ENCODE peak calls at places on chromosomes 6 and 20, in ten cellular contexts. G is heart left ventricle, J is upper lobe of right lung, L is mesothelial cell of epicardium, E is naive B cell, I is T-helper 1 cell, K is GM23338, B is activated T-cell treated with anti-CD3 and anti-CD28 coated beads for 1 hour, D is choroid plexus epithelial cell, V is ELF-1. R is an unnamed sample.

GRCh38 chr6:55713411-55713810 is 134.4 kb upstream of the HMGCLL1 start:
- DNase-seq in G (no peak), J (no peak), L (no peak), E (no peak), I (no peak), K (no peak), B (no peak), D (peak; percentile 77), V (no peak), R (no peak)

GRCh38 chr20:18252597-18253451 is 35.5 kb upstream of the ZNF133 start:
- DNase-seq in G (no peak), J (no peak), L (no peak), E (no peak), I (no peak), K (no peak), B (no peak), D (no peak), V (no peak), R (no peak)

GRCh38 chr6:111175135-111175534 is 87.8 kb downstream of the SLC16A10 start:
- DNase-seq in G (no peak), J (no peak), L (no peak), E (no peak), I (no peak), K (no peak), B (no peak), D (peak; percentile 85), V (no peak), R (no peak)

GRCh38 chr6:22466665-22467064 is 102.7 kb upstream of the HDGFL1 start:
- DNase-seq in G (no peak), J (no peak), L (no peak), E (no peak), I (no peak), K (peak; percentile 29), B (no peak), D (no peak), V (peak; percentile 27), R (no peak)

GRCh38 chr6:107718341-107718740 is 105.8 kb downstream of the SCML4 start:
- DNase-seq in G (no peak), J (no peak), L (no peak), E (no peak), I (no peak), K (no peak), B (no peak), D (no peak), V (no peak), R (no peak)

GRCh38 chr6:43722920-43723565 is 35.5 kb upstream of the MRPS18A start:
- DNase-seq in G (no peak), J (no peak), L (no peak), E (no peak), I (no peak), K (no peak), B (no peak), D (no peak), V (no peak), R (no peak)

GRCh38 chr6:36752886-36753506 is 55.4 kb downstream of the RAB44 start:
- DNase-seq in G (no peak), J (no peak), L (no peak), E (peak; percentile 76), I (peak; percentile 28), K (no peak), B (no peak), D (no peak), V (no peak), R (no peak)

GRCh38 chr20:24819331-24819965 is 129.6 kb upstream of the CST7 start:
- DNase-seq in G (no peak), J (peak; percentile 57), L (no peak), E (no peak), I (no peak), K (no peak), B (no peak), D (no peak), V (no peak), R (no peak)

GRCh38 chr6:169885831-169886230 is 134.4 kb downstream of the ERMARD start:
- DNase-seq in G (no peak), J (no peak), L (no peak), E (no peak), I (no peak), K (no peak), B (no peak), D (no peak), V (no peak), R (no peak)

GRCh38 chr20:34768105-34768504 is 57.3 kb downstream of the NCOA6 start:
- DNase-seq in G (no peak), J (no peak), L (no peak), E (no peak), I (no peak), K (no peak), B (no peak), D (peak; percentile 81), V (no peak), R (no peak)

GRCh38 chr20:22312744-22313346 is 271.5 kb downstream of the FOXA2 start:
- DNase-seq in G (no peak), J (no peak), L (no peak), E (no peak), I (no peak), K (peak; percentile 75), B (no peak), D (peak; percentile 65), V (peak; percentile 37), R (no peak)

GRCh38 chr6:127554435-127555006 is 22.5 kb upstream of the C6orf58 start:
- DNase-seq in G (no peak), J (no peak), L (no peak), E (no peak), I (no peak), K (peak; percentile 75), B (no peak), D (peak; percentile 57), V (peak; percentile 21), R (no peak)

GRCh38 chr6:19663479-19663878 is 173.7 kb upstream of the ID4 start:
- DNase-seq in G (no peak), J (no peak), L (no peak), E (no peak), I (no peak), K (peak; percentile 80), B (no peak), D (no peak), V (no peak), R (no peak)

GRCh38 chr6:109236140-109237081 is 141.1 kb downstream of the CEP57L1 start:
- DNase-seq in G (no peak), J (no peak), L (no peak), E (peak; percentile 14), I (peak; percentile 9), K (peak; percentile 91), B (no peak), D (no peak), V (peak; percentile 76), R (no peak)

GRCh38 chr6:46626228-46626909 is 26.2 kb downstream of the CYP39A1 start:
- DNase-seq in G (no peak), J (no peak), L (no peak), E (peak; percentile 14), I (peak; percentile 23), K (peak; percentile 64), B (no peak), D (peak; percentile 71), V (no peak), R (no peak)

GRCh38 chr6:167134448-167135328 is 11.8 kb downstream of the CCR6 start:
- DNase-seq in G (no peak), J (no peak), L (no peak), E (no peak), I (no peak), K (no peak), B (no peak), D (no peak), V (no peak), R (no peak)

GRCh38 chr20:2390971-2391675 is 10.4 kb downstream of the TGM6 start:
- DNase-seq in G (no peak), J (no peak), L (no peak), E (peak; percentile 31), I (no peak), K (no peak), B (no peak), D (no peak), V (no peak), R (no peak)

GRCh38 chr6:18503588-18504231 is 116.6 kb downstream of the RNF144B start:
- DNase-seq in G (peak; percentile 57), J (no peak), L (no peak), E (peak; percentile 32), I (peak; percentile 13), K (peak; percentile 88), B (no peak), D (peak; percentile 92), V (peak; percentile 61), R (peak; percentile 22)

GRCh38 chr6:35165630-35166071 is 24.5 kb upstream of the TCP11 start:
- DNase-seq in G (no peak), J (no peak), L (no peak), E (no peak), I (no peak), K (no peak), B (no peak), D (peak; percentile 36), V (no peak), R (no peak)

GRCh38 chr20:14599613-14600012 is 262.2 kb upstream of the FLRT3 start:
- DNase-seq in G (no peak), J (no peak), L (no peak), E (no peak), I (no peak), K (no peak), B (no peak), D (no peak), V (no peak), R (no peak)

GRCh38 chr6:142773859-142774258 is 171.1 kb downstream of the HIVEP2 start:
- DNase-seq in G (no peak), J (no peak), L (no peak), E (no peak), I (peak; percentile 65), K (no peak), B (no peak), D (no peak), V (no peak), R (no peak)

GRCh38 chr6:4872841-4873240 is 96.6 kb downstream of the CDYL start:
- DNase-seq in G (no peak), J (no peak), L (no peak), E (no peak), I (no peak), K (no peak), B (no peak), D (peak; percentile 18), V (no peak), R (no peak)

GRCh38 chr20:63230800-63231268 is 4.9 kb upstream of the BIRC7 start:
- DNase-seq in G (peak; percentile 70), J (no peak), L (no peak), E (no peak), I (no peak), K (peak; percentile 94), B (no peak), D (peak; percentile 81), V (peak; percentile 85), R (no peak)

GRCh38 chr20:50191566-50192363 is 1.1 kb downstream of the CEBPB start:
- DNase-seq in G (peak; percentile 56), J (peak; percentile 80), L (peak; percentile 49), E (peak; percentile 64), I (peak; percentile 70), K (peak; percentile 78), B (peak; percentile 44), D (peak; percentile 58), V (peak; percentile 81), R (peak; percentile 5)

GRCh38 chr6:146028250-146028789 is 542 bp upstream of the GRM1 start:
- DNase-seq in G (peak; percentile 71), J (peak; percentile 80), L (peak; percentile 72), E (peak; percentile 1), I (peak; percentile 3), K (peak; percentile 82), B (peak; percentile 3), D (peak; percentile 67), V (peak; percentile 81), R (no peak)

GRCh38 chr20:59183751-59184150 is 20.1 kb downstream of the ZNF831 start:
- DNase-seq in G (no peak), J (no peak), L (no peak), E (no peak), I (no peak), K (no peak), B (no peak), D (no peak), V (no peak), R (no peak)

GRCh38 chr6:39347201-39347600 is 24.7 kb upstream of the KCNK16 start:
- DNase-seq in G (no peak), J (no peak), L (no peak), E (no peak), I (no peak), K (no peak), B (no peak), D (peak; percentile 30), V (no peak), R (no peak)

GRCh38 chr20:17461941-17462340 is 69.2 kb downstream of the BFSP1 start:
- DNase-seq in G (no peak), J (no peak), L (no peak), E (no peak), I (no peak), K (no peak), B (no peak), D (no peak), V (no peak), R (no peak)